ENCODE peak calls at places on chromosomes 6 and 20, in five cellular contexts. N, Y, X, T and B are unnamed samples.

GRCh38 chr6:78268591-78268990 is 598.8 kb upstream of the IRAK1BP1 start:
- DNase-seq in N (no peak), Y (no peak), X (no peak), T (no peak), B (no peak)

GRCh38 chr6:35044145-35044745 is 96.9 kb downstream of the TCP11 start:
- DNase-seq in N (peak; percentile 75), Y (peak; percentile 37), X (no peak), T (no peak), B (no peak)

GRCh38 chr6:153231048-153231635 is 100.1 kb upstream of the RGS17 start:
- DNase-seq in N (peak; percentile 68), Y (peak; percentile 44), X (no peak), T (peak; percentile 6), B (peak; percentile 15)

GRCh38 chr20:10307359-10307735 is 88.7 kb downstream of the SNAP25 start:
- DNase-seq in N (no peak), Y (no peak), X (no peak), T (peak; percentile 67), B (no peak)

GRCh38 chr6:107977283-107977682 is 19.3 kb upstream of the SEC63 start:
- DNase-seq in N (peak; percentile 62), Y (peak; percentile 26), X (no peak), T (peak; percentile 17), B (peak; percentile 46)

GRCh38 chr6:21522773-21523490 is 70.6 kb upstream of the SOX4 start:
- DNase-seq in N (no peak), Y (no peak), X (no peak), T (no peak), B (no peak)

GRCh38 chr6:61977951-61978350 is 308.1 kb downstream of the KHDRBS2 start:
- DNase-seq in N (no peak), Y (no peak), X (no peak), T (no peak), B (no peak)

GRCh38 chr20:13166006-13166405 is 55.1 kb upstream of the ISM1 start:
- DNase-seq in N (no peak), Y (no peak), X (no peak), T (no peak), B (no peak)

GRCh38 chr6:157548635-157549467 is 167.9 kb downstream of the ZDHHC14 start:
- DNase-seq in N (no peak), Y (no peak), X (no peak), T (no peak), B (no peak)

GRCh38 chr20:60078351-60079250 is 120.4 kb downstream of the CDH26 start:
- DNase-seq in N (no peak), Y (peak; percentile 68), X (peak; percentile 16), T (no peak), B (no peak)

GRCh38 chr6:154815938-154816820 is 83.0 kb downstream of the SCAF8 start:
- DNase-seq in N (peak; percentile 27), Y (no peak), X (no peak), T (peak; percentile 51), B (peak; percentile 65)

GRCh38 chr6:29524982-29525639 is 34.4 kb downstream of the UBD start:
- DNase-seq in N (no peak), Y (no peak), X (no peak), T (no peak), B (no peak)

GRCh38 chr20:53298260-53298659 is 295.4 kb downstream of the ZNF217 start:
- DNase-seq in N (no peak), Y (no peak), X (no peak), T (no peak), B (no peak)

GRCh38 chr6:155274106-155274505 is 10.3 kb downstream of the CLDN20 start:
- DNase-seq in N (peak; percentile 53), Y (peak; percentile 21), X (no peak), T (peak; percentile 62), B (peak; percentile 61)

GRCh38 chr20:63295422-63295821 is 2.4 kb downstream of the COL20A1 start:
- DNase-seq in N (no peak), Y (no peak), X (no peak), T (no peak), B (no peak)
- TF ChIP-seq CTCF in N (no peak), Y (no peak), X (no peak), T (no peak), B (no peak)

DNA sequence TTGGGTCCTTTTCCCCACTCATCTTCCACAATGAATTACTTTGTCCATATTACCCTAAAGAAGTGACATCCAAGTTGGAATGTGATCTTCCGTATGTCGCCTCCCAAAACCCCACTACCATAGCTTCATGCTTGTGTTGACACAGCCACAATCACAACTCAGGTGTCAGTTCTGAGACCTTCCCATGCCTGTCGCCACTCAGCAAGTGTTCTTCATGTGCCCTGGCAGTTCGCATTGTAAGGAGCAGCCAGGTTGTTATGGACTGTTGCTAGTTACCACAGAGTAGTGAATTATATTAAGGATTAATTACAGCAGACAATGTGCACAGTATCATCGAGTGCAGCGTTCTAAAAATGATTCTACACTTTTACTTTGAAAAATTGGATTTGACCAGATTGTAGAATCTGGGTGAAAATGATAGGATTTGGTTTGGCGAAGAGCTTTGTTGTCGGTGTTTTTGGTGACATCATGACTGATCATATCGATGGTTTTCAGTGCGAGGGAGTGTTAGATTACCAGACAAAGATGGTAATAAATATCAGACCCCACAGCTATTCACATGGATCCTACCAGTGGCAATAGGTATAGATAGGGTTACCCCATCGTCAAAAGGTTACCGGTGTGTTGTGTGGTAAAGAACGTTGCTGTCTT is 1.7 kb downstream of the PCMTD2 start:
- DNase-seq in N (no peak), Y (no peak), X (no peak), T (no peak), B (no peak)
- H3K4me3 ChIP-seq in N (no peak overlapping the region), Y (no peak overlapping the region), X (peak overlapping the region; percentile 77), T (no peak overlapping the region), B (no peak overlapping the region)

GRCh38 chr20:24081077-24081476 is 92.5 kb upstream of the GGTLC1 start:
- DNase-seq in N (no peak), Y (no peak), X (no peak), T (no peak), B (no peak)

GRCh38 chr20:24079661-24080412 is 91.3 kb upstream of the GGTLC1 start:
- DNase-seq in N (no peak), Y (no peak), X (peak; percentile 34), T (no peak), B (no peak)

GRCh38 chr20:24077145-24077544 is 88.6 kb upstream of the GGTLC1 start:
- DNase-seq in N (no peak), Y (no peak), X (no peak), T (no peak), B (no peak)
- TF ChIP-seq CTCF in N (no peak), Y (no peak), X (no peak), T (no peak), B (no peak)

DNA sequence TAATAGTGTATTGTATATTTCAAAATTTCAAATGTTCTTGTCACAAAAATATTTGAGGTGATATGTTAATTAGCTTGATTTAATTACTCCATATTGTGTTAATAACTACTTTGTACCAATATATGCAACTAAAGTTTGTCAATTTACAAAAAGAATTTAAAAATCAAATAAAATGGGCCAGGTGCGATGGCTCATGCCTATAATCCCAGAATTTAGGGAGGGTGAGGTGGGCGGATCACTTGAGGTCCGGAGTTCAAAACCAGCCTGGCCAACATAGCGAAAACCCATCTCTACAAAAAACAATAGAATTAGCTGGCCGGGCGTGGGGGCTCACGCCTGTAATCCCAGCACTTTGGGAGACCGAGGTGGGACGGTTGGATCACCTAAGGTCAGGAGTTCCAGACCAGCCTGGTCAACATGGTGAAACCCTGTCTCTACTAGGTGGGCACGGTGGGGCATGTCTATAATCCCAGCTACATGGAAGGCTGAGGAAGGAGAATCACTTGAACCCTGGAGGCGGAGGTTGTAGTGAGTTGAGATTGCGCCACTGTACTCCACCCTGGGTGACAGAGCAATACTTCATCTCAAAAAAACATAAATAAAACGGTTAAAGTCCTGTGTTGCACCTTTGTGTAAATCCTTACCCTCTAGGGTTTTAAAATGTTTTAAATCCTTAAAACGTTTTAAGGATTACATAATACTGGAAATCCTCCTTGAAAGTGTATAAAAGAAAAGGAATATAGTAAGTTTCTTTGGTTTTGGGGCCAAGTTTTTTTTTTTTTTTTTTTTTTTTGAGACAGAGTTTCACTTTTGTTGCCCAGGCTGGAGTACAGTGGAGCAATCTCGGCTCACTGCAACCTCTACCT is 4.0 kb downstream of the HSPA1B start:
- DNase-seq in N (no peak), Y (peak; percentile 13), X (no peak), T (no peak), B (no peak)
- H3K4me3 ChIP-seq in N (no peak overlapping the region), Y (peak overlapping the region; percentile 97), X (peak overlapping the region; percentile 67), T (no peak overlapping the region), B (peak overlapping the region; percentile 69)

GRCh38 chr6:132025468-132025867 is 74.3 kb upstream of the CCN2 start:
- DNase-seq in N (no peak), Y (no peak), X (no peak), T (no peak), B (no peak)

GRCh38 chr6:132017921-132018320 is 66.7 kb upstream of the CCN2 start:
- DNase-seq in N (no peak), Y (no peak), X (no peak), T (no peak), B (no peak)

GRCh38 chr6:132021552-132022375 is 70.6 kb upstream of the CCN2 start:
- DNase-seq in N (no peak), Y (no peak), X (no peak), T (no peak), B (peak; percentile 40)

GRCh38 chr6:132020138-132020551 is 69.0 kb upstream of the CCN2 start:
- DNase-seq in N (peak; percentile 48), Y (no peak), X (no peak), T (peak; percentile 4), B (peak; percentile 28)

DNA sequence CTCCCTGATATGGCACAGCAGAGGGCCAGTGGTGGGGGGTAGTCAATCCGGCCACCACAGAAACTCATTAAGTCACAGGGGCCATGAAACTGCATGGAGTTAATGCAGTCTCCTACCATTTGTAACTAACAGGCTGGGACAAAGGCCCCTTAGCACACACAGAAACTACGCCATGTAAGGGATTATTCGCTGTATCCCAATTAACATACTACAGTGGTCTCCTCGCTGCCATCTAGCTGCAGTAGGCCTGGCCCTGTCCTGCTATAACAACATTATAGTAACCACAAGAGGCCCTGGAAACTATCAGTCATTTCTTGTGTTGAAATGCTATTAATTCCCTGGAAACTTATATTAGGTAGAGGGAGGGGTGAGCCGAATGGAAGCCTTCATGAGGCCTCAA is 72.3 kb upstream of the CCN2 start:
- DNase-seq in N (no peak), Y (no peak), X (no peak), T (peak; percentile 8), B (no peak)
- TF ChIP-seq CTCF in N (peak; percentile 6), Y (peak; percentile 2), X (no peak), T (no peak), B (no peak)

GRCh38 chr20:21505161-21505809 is 8.6 kb downstream of the NKX2-2 start:
- DNase-seq in N (peak; percentile 59), Y (peak; percentile 55), X (peak; percentile 54), T (no peak), B (peak; percentile 31)
- H3K4me3 ChIP-seq in N (peak overlapping the region; percentile 51), Y (peak overlapping the region; percentile 67), X (no peak overlapping the region), T (peak overlapping the region; percentile 50), B (peak overlapping the region; percentile 12)

GRCh38 chr6:4280031-4280430 is 144.7 kb upstream of the ECI2 start:
- DNase-seq in N (no peak), Y (no peak), X (no peak), T (no peak), B (no peak)

GRCh38 chr6:4280721-4281120 is 145.3 kb upstream of the ECI2 start:
- DNase-seq in N (peak; percentile 85), Y (peak; percentile 87), X (peak; percentile 78), T (peak; percentile 91), B (peak; percentile 85)

GRCh38 chr6:4282926-4283325 is 147.6 kb upstream of the ECI2 start:
- DNase-seq in N (no peak), Y (no peak), X (no peak), T (no peak), B (no peak)

GRCh38 chr6:4281341-4282293 is 146.2 kb upstream of the ECI2 start:
- DNase-seq in N (peak; percentile 55), Y (peak; percentile 95), X (peak; percentile 80), T (peak; percentile 72), B (no peak)
- TF ChIP-seq CTCF in N (no peak), Y (peak; percentile 41), X (peak; percentile 51), T (no peak), B (no peak)